ENCODE peak calls at places on chromosomes 1 and 21, in eight cellular contexts. K, N, U, C, X, S, V and P are unnamed samples.

GRCh38 chr1:11180342-11180744 is 8.8 kb upstream of the ANGPTL7 start:
- DNase-seq in K (no peak), N (no peak), U (no peak), C (no peak), X (no peak), S (no peak), V (peak; percentile 59), P (no peak)

GRCh38 chr21:23853796-23854379 is 1753.4 kb downstream of the MRPL39 start:
- DNase-seq in K (peak; percentile 55), N (no peak), U (no peak), C (peak; percentile 31), X (no peak), S (peak; percentile 26), V (peak; percentile 10), P (no peak)

GRCh38 chr1:225770586-225771248 is 6.9 kb upstream of the SRP9 start:
- DNase-seq in K (no peak), N (no peak), U (no peak), C (no peak), X (no peak), S (no peak), V (no peak), P (peak; percentile 35)

GRCh38 chr1:65412256-65412983 is 8.0 kb upstream of the LEPR start:
- DNase-seq in K (no peak), N (no peak), U (no peak), C (no peak), X (no peak), S (no peak), V (no peak), P (no peak)

GRCh38 chr1:45545019-45545493 is 5.6 kb upstream of the AKR1A1 start:
- DNase-seq in K (no peak), N (no peak), U (no peak), C (no peak), X (no peak), S (no peak), V (no peak), P (no peak)

GRCh38 chr1:221724931-221725605 is 16.8 kb downstream of the DUSP10 start:
- DNase-seq in K (peak; percentile 34), N (no peak), U (no peak), C (no peak), X (no peak), S (no peak), V (no peak), P (no peak)

GRCh38 chr1:14476170-14476955 is 122.1 kb upstream of the KAZN start:
- DNase-seq in K (no peak), N (no peak), U (no peak), C (no peak), X (no peak), S (no peak), V (no peak), P (no peak)

GRCh38 chr1:177278626-177279390 is 108.0 kb downstream of the BRINP2 start:
- DNase-seq in K (no peak), N (no peak), U (no peak), C (no peak), X (no peak), S (no peak), V (no peak), P (no peak)

GRCh38 chr1:58108783-58109182 is 437.7 kb downstream of the OMA1 start:
- DNase-seq in K (no peak), N (no peak), U (no peak), C (no peak), X (no peak), S (no peak), V (no peak), P (no peak)

GRCh38 chr1:15802234-15802965 is 5.0 kb downstream of the UQCRHL start:
- DNase-seq in K (no peak), N (no peak), U (no peak), C (peak; percentile 62), X (no peak), S (no peak), V (no peak), P (no peak)

GRCh38 chr1:55015731-55016620 is 17.2 kb downstream of the BSND start:
- DNase-seq in K (no peak), N (no peak), U (no peak), C (no peak), X (no peak), S (no peak), V (no peak), P (no peak)

GRCh38 chr1:15210651-15211390 is 36.2 kb upstream of the FHAD1 start:
- DNase-seq in K (no peak), N (no peak), U (no peak), C (no peak), X (no peak), S (no peak), V (no peak), P (no peak)

GRCh38 chr1:19390901-19391595 is 78.9 kb downstream of the SLC66A1 start:
- DNase-seq in K (peak; percentile 87), N (peak; percentile 52), U (peak; percentile 51), C (peak; percentile 27), X (peak; percentile 18), S (peak; percentile 3), V (peak; percentile 86), P (peak; percentile 35)

GRCh38 chr21:45073301-45074047 is 906 bp upstream of the ADARB1 start:
- DNase-seq in K (no peak), N (no peak), U (no peak), C (peak; percentile 30), X (no peak), S (peak; percentile 43), V (no peak), P (peak; percentile 87)

GRCh38 chr1:68128157-68128556 is 77.7 kb upstream of the DIRAS3 start:
- DNase-seq in K (no peak), N (no peak), U (no peak), C (no peak), X (no peak), S (no peak), V (no peak), P (no peak)

GRCh38 chr1:45172764-45173163 is 33.6 kb downstream of the ZSWIM5 start:
- DNase-seq in K (no peak), N (no peak), U (no peak), C (no peak), X (no peak), S (no peak), V (no peak), P (no peak)

GRCh38 chr21:29641635-29642550 is 297.9 kb downstream of the GRIK1 start:
- DNase-seq in K (no peak), N (no peak), U (no peak), C (no peak), X (no peak), S (no peak), V (no peak), P (no peak)

GRCh38 chr1:93735722-93736121 is 54.1 kb upstream of the BCAR3 start:
- DNase-seq in K (no peak), N (no peak), U (no peak), C (no peak), X (no peak), S (no peak), V (peak; percentile 47), P (no peak)

GRCh38 chr1:215606564-215607168 is 39.6 kb downstream of the KCTD3 start:
- DNase-seq in K (no peak), N (no peak), U (no peak), C (peak; percentile 32), X (peak; percentile 15), S (no peak), V (no peak), P (no peak)

GRCh38 chr1:181390350-181391080 is 92.8 kb upstream of the CACNA1E start:
- DNase-seq in K (no peak), N (no peak), U (no peak), C (no peak), X (no peak), S (no peak), V (no peak), P (no peak)

GRCh38 chr1:28591708-28592313 is at the start of gene RAB42:
- DNase-seq in K (peak; percentile 19), N (peak; percentile 10), U (no peak), C (no peak), X (no peak), S (no peak), V (no peak), P (no peak)

GRCh38 chr1:204287466-204287881 is 72.3 kb downstream of the PLEKHA6 start:
- DNase-seq in K (no peak), N (no peak), U (no peak), C (no peak), X (peak; percentile 25), S (no peak), V (no peak), P (no peak)

GRCh38 chr1:165114022-165114888 is 242.3 kb downstream of the LMX1A start:
- DNase-seq in K (peak; percentile 8), N (no peak), U (no peak), C (peak; percentile 49), X (peak; percentile 17), S (peak; percentile 59), V (peak; percentile 21), P (peak; percentile 72)

GRCh38 chr1:41850029-41850428 is 68.7 kb downstream of the HIVEP3 start:
- DNase-seq in K (peak; percentile 33), N (no peak), U (no peak), C (no peak), X (no peak), S (no peak), V (no peak), P (no peak)

GRCh38 chr1:157652859-157653493 is 47.6 kb downstream of the FCRL3 start:
- DNase-seq in K (peak; percentile 5), N (no peak), U (no peak), C (peak; percentile 76), X (no peak), S (no peak), V (no peak), P (no peak)

GRCh38 chr1:168081373-168082007 is 55.2 kb downstream of the GPR161 start:
- DNase-seq in K (no peak), N (no peak), U (no peak), C (no peak), X (no peak), S (no peak), V (peak; percentile 20), P (no peak)

GRCh38 chr1:219924348-219924747 is 4.0 kb downstream of the SLC30A10 start:
- DNase-seq in K (no peak), N (no peak), U (no peak), C (no peak), X (no peak), S (no peak), V (no peak), P (no peak)

GRCh38 chr21:46322351-46323226 is 1.1 kb downstream of the C21orf58 start:
- DNase-seq in K (peak; percentile 52), N (no peak), U (no peak), C (peak; percentile 47), X (no peak), S (no peak), V (no peak), P (no peak)

GRCh38 chr1:7045897-7046296 is 260.6 kb downstream of the CAMTA1 start:
- DNase-seq in K (no peak), N (no peak), U (no peak), C (no peak), X (no peak), S (no peak), V (no peak), P (no peak)

GRCh38 chr1:201302168-201302896 is 19.0 kb downstream of the PKP1 start:
- DNase-seq in K (no peak), N (no peak), U (no peak), C (no peak), X (no peak), S (no peak), V (no peak), P (no peak)

GRCh38 chr1:21342961-21343838 is 52.9 kb upstream of the ECE1 start:
- DNase-seq in K (peak; percentile 82), N (no peak), U (no peak), C (no peak), X (no peak), S (no peak), V (no peak), P (no peak)

GRCh38 chr1:22612657-22613056 is 23.8 kb upstream of the C1QA start:
- DNase-seq in K (no peak), N (no peak), U (no peak), C (no peak), X (no peak), S (no peak), V (no peak), P (no peak)

GRCh38 chr1:214808845-214809460 is 206.0 kb downstream of the CENPF start:
- DNase-seq in K (no peak), N (no peak), U (no peak), C (peak; percentile 28), X (no peak), S (peak; percentile 70), V (peak; percentile 21), P (no peak)

GRCh38 chr1:162878000-162878596 is 17.1 kb upstream of the CCDC190 start:
- DNase-seq in K (peak; percentile 26), N (no peak), U (no peak), C (peak; percentile 69), X (no peak), S (peak; percentile 63), V (peak; percentile 70), P (peak; percentile 74)